ENCODE peak calls at places on chromosomes 4 and X, in four cellular contexts. L is mammary epithelial cell, B is adrenal gland, H is heart left ventricle. O is an unnamed sample. For H3K4me1, the result is how much of the 10 kb centered on the place peaks cover.

GRCh38 chr4:159966741-159967140 is 863.9 kb downstream of the RAPGEF2 start:
- DNase-seq in L (no peak), B (no peak), H (no peak), O (no peak)

GRCh38 chrX:120462370-120462769 is 6.7 kb downstream of the LAMP2 start:
- DNase-seq in L (no peak), B (no peak), H (no peak), O (no peak)

GRCh38 chr4:67546971-67547370 is 1.7 kb upstream of the CENPC start:
- DNase-seq in L (no peak), B (no peak), H (no peak), O (no peak)

GRCh38 chrX:45900751-45901150 is 644.5 kb downstream of the ZNF674 start:
- DNase-seq in L (no peak), B (no peak), H (no peak), O (no peak)

GRCh38 chr4:8076023-8076422 is 82.6 kb downstream of the ABLIM2 start:
- DNase-seq in L (no peak), B (no peak), H (no peak), O (no peak)

GRCh38 chr4:7426525-7427171 is 8.1 kb downstream of the PSAPL1 start:
- DNase-seq in L (no peak), B (no peak), H (peak), O (peak)

GRCh38 chr4:123120473-123120872 is 198.1 kb upstream of the NUDT6 start:
- DNase-seq in L (peak), B (no peak), H (no peak), O (no peak)

GRCh38 chr4:55426518-55426917 is 30.8 kb downstream of the TMEM165 start:
- DNase-seq in L (no peak), B (no peak), H (no peak), O (no peak)

GRCh38 chr4:44326716-44327115 is 121.9 kb downstream of the KCTD8 start:
- DNase-seq in L (no peak), B (no peak), H (no peak), O (no peak)

GRCh38 chrX:8273451-8273894 is 102.4 kb upstream of the VCX2 start:
- DNase-seq in L (peak), B (no peak), H (no peak), O (no peak)

GRCh38 chrX:6227445-6227820 is 1.2 kb downstream of the NLGN4X start:
- DNase-seq in L (no peak), B (no peak), H (no peak), O (no peak)

GRCh38 chrX:50067435-50068292 is 133.1 kb downstream of the AKAP4 start:
- DNase-seq in L (peak), B (peak), H (no peak), O (peak)

GRCh38 chr4:146051724-146052396 is 113.2 kb upstream of the ZNF827 start:
- DNase-seq in L (peak), B (no peak), H (no peak), O (no peak)

GRCh38 chrX:119512145-119512800 is 44.0 kb downstream of the SLC25A5 start:
- DNase-seq in L (peak), B (peak), H (peak), O (peak)

GRCh38 chr4:55794053-55794452 is 25.5 kb upstream of the EXOC1L start:
- DNase-seq in L (no peak), B (no peak), H (no peak), O (no peak)

GRCh38 chr4:109576462-109576861 is 16.4 kb downstream of the MCUB start:
- DNase-seq in L (no peak), B (peak), H (no peak), O (no peak)

GRCh38 chr4:76772498-76773106 is 125.3 kb downstream of the SOWAHB start:
- DNase-seq in L (no peak), B (no peak), H (no peak), O (no peak)

GRCh38 chr4:110005461-110006056 is 92.9 kb downstream of the EGF start:
- DNase-seq in L (peak), B (no peak), H (no peak), O (no peak)

GRCh38 chrX:64894454-64895038 is 81.7 kb downstream of the ZC4H2 start:
- DNase-seq in L (peak), B (peak), H (no peak), O (peak)

GRCh38 chr4:4914059-4914820 is 54.8 kb downstream of the MSX1 start:
- DNase-seq in L (peak), B (no peak), H (no peak), O (no peak)

GRCh38 chr4:185307136-185307950 is 88.4 kb downstream of the LRP2BP start:
- DNase-seq in L (peak), B (no peak), H (no peak), O (peak)

GRCh38 chr4:113636438-113636818 is 125.1 kb downstream of the CAMK2D start:
- DNase-seq in L (no peak), B (no peak), H (no peak), O (no peak)

GRCh38 chr4:47209833-47210232 is 178.5 kb downstream of the GABRB1 start:
- DNase-seq in L (peak), B (no peak), H (no peak), O (no peak)

GRCh38 chr4:62670509-62670908 is 1470.4 kb downstream of the ADGRL3 start:
- DNase-seq in L (no peak), B (no peak), H (peak), O (no peak)

GRCh38 chrX:74606799-74607198 is 7.6 kb downstream of the RLIM start:
- DNase-seq in L (no peak), B (no peak), H (no peak), O (no peak)

GRCh38 chr4:53682196-53682595 is 90.9 kb upstream of the LNX1 start:
- DNase-seq in L (no peak), B (no peak), H (no peak), O (no peak)

GRCh38 chr4:181140037-181140603 is 1103.1 kb upstream of the TENM3 start:
- DNase-seq in L (no peak), B (no peak), H (no peak), O (no peak)

GRCh38 chr4:88672987-88673386 is 24.6 kb downstream of the NAP1L5 start:
- DNase-seq in L (peak), B (no peak), H (no peak), O (peak)

GRCh38 chrX:150486011-150486410 is 82.4 kb upstream of the MTM1 start:
- DNase-seq in L (peak), B (peak), H (peak), O (peak)

GRCh38 chrX:10512258-10512657 is 108.1 kb downstream of the MID1 start:
- DNase-seq in L (peak), B (no peak), H (no peak), O (no peak)

GRCh38 chr4:8694651-8695151 is 102.1 kb downstream of the CPZ start:
- DNase-seq in L (no peak), B (peak), H (peak), O (no peak)

GRCh38 chr4:159416073-159416472 is 313.2 kb downstream of the RAPGEF2 start:
- DNase-seq in L (no peak), B (no peak), H (no peak), O (no peak)

GRCh38 chr4:1012031-1012739 is 759 bp downstream of the FGFRL1 start:
- DNase-seq in L (peak), B (peak), H (no peak), O (peak)

GRCh38 chr4:41022116-41022515 is 192.2 kb downstream of the APBB2 start:
- DNase-seq in L (no peak), B (no peak), H (no peak), O (no peak)

GRCh38 chr4:158162637-158163036 is 10.2 kb downstream of the GASK1B start:
- DNase-seq in L (peak), B (no peak), H (no peak), O (no peak)
- H3K4me1 ChIP-seq in L (half or more), B (half or more), H (under half), O (under half)

GRCh38 chrX:39311646-39312045 is 510.4 kb downstream of the MID1IP1 start:
- DNase-seq in L (no peak), B (no peak), H (no peak), O (no peak)

GRCh38 chrX:39308126-39308525 is 506.9 kb downstream of the MID1IP1 start:
- DNase-seq in L (no peak), B (no peak), H (no peak), O (no peak)

GRCh38 chrX:39309018-39309620 is 507.9 kb downstream of the MID1IP1 start:
- DNase-seq in L (peak), B (no peak), H (no peak), O (no peak)

GRCh38 chrX:39310925-39311324 is 509.7 kb downstream of the MID1IP1 start:
- DNase-seq in L (no peak), B (no peak), H (no peak), O (no peak)

DNA sequence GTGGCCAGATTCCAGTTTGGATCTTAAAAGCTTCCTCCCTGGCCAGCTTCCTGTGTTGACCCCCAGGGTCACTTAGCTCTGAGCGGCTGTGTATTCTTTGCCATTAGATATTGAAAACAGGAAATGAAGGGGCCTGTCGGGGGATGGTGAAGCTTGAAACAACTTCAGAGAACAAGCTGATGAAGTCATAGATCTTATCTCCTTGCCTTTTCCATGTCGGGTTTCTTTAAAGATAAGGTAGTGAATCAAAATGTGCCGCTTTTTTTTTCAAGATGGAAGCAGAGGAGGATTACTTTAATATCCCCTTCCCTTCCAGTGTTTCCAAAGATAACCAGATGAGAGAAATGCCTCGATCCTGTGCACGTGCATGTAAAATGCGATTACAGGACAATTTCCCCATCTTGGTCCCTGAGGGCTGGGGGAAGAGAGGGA is 508.5 kb downstream of the MID1IP1 start:
- DNase-seq in L (peak), B (peak), H (peak), O (no peak)
- H3K4me1 ChIP-seq in L (under half), B (under half), H (under half), O (under half)

GRCh38 chr4:143354990-143355389 is 18.3 kb downstream of the GAB1 start:
- DNase-seq in L (no peak), B (no peak), H (no peak), O (no peak)
- H3K4me1 ChIP-seq in L (half or more), B (half or more), H (under half), O (half or more)

GRCh38 chr4:75724867-75725724 is 719 bp downstream of the USO1 start:
- DNase-seq in L (peak), B (peak), H (peak), O (peak)

GRCh38 chr4:75723117-75723801 is 1.1 kb upstream of the USO1 start:
- DNase-seq in L (peak), B (no peak), H (no peak), O (peak)

GRCh38 chr4:75723802-75724065 is 643 bp upstream of the USO1 start:
- DNase-seq in L (no peak), B (no peak), H (no peak), O (no peak)

GRCh38 chr4:75722417-75722816 is 2.0 kb upstream of the USO1 start:
- DNase-seq in L (no peak), B (no peak), H (no peak), O (no peak)

DNA sequence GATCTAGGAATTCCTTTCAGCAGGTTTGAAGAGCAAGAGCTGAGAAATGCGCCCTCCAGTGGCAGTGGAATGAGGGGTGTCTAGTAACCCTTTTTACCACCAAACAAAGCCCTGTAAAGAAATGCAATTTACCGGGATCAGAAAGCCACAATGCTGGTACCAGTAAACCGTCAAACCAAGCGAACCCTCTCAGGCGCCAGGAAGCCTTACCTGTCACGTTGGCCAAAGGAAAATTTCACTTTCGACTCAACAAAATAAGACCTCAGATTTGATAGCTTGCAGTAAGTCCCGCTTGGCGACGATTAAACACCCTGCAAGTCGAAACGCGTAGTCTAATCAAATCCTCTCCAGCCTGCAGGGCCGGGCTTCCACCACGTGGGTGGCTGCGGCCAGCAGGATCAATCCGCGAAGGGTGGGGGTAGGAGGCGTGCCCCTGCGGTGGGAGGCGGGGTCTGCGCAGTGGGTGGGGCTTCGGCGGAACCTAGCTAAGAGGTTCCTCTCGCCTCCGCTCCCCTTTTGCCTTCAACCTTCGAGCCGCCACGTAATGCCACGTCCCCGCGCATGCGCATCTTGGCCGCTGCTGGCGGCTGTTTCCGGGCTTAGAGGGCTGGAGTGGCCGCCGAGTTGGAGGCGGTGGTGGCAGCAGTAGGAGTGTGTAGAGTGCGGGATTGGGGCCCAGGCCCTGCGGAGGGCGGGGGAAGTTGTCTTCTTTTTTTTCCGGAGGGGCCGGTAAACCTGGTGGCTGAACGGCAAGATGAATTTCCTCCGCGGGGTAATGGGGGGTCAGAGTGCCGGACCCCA is at the start of gene USO1:
- DNase-seq in L (peak), B (peak), H (peak), O (peak)
- H3K4me1 ChIP-seq in L (under half), B (under half), H (under half), O (under half)

GRCh38 chr4:2866891-2867290 is 23.2 kb downstream of the ADD1 start:
- DNase-seq in L (no peak), B (no peak), H (no peak), O (no peak)
- H3K4me1 ChIP-seq in L (under half), B (half or more), H (half or more), O (half or more)

GRCh38 chrX:23902419-23902818 is 5.3 kb downstream of the APOO start:
- DNase-seq in L (peak), B (no peak), H (no peak), O (peak)
- H3K4me1 ChIP-seq in L (under half), B (under half), H (under half), O (under half)

GRCh38 chr4:2796261-2797187 is 3.6 kb downstream of the SH3BP2 start:
- DNase-seq in L (peak), B (peak), H (peak), O (peak)
- H3K4me1 ChIP-seq in L (under half), B (half or more), H (half or more), O (half or more)

GRCh38 chr4:38150766-38151165 is 190.6 kb downstream of the PTTG2 start:
- DNase-seq in L (no peak), B (no peak), H (no peak), O (no peak)

GRCh38 chr4:38151870-38152269 is 191.7 kb downstream of the PTTG2 start:
- DNase-seq in L (no peak), B (no peak), H (no peak), O (no peak)

GRCh38 chr4:38152305-38152704 is 192.1 kb downstream of the PTTG2 start:
- DNase-seq in L (no peak), B (no peak), H (no peak), O (no peak)

GRCh38 chr4:38150021-38150671 is 189.9 kb downstream of the PTTG2 start:
- DNase-seq in L (no peak), B (no peak), H (no peak), O (no peak)

DNA sequence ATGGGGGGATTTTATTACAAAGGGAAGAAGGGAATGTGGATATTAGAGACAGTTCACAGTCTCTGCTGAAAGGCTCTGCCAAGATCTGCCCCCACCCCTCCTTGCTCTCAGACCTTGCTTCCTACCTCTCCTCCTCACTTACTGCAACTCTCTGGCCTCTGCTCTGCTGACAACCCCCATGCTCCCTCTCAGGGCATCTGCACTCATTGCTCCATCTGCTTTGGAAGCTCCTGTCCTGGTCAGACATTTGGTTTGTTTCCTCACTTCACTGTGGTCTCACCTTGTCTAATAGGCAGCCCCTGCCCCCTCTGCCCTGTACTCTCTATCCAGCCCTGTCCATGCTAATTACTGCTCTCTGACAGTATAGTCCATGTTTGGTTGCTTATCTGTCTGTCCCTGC is 189.3 kb downstream of the PTTG2 start:
- DNase-seq in L (no peak), B (no peak), H (no peak), O (no peak)
- H3K4me1 ChIP-seq in L (under half), B (under half), H (under half), O (under half)